ENCODE peak calls at places on chromosomes 5 and 9, in six cellular contexts. W is IMR-90, D is HepG2, I is GM12878, M is SK-N-SH, C is K562. V is an unnamed sample.

GRCh38 chr5:181246276-181247050 is 2.8 kb upstream of the RACK1 start:
- DNase-seq in W (peak; percentile 78), D (peak; percentile 74), I (no peak), M (peak; percentile 93), C (peak; percentile 90), V (peak; percentile 89)

GRCh38 chr5:111984044-111984443 is 227.1 kb upstream of the NREP start:
- DNase-seq in W (peak; percentile 92), D (no peak), I (no peak), M (peak; percentile 21), C (no peak), V (no peak)

GRCh38 chr5:136802382-136802781 is 437.0 kb upstream of the TRPC7 start:
- DNase-seq in W (peak; percentile 5), D (no peak), I (no peak), M (peak; percentile 14), C (no peak), V (peak; percentile 5)

GRCh38 chr9:929719-930118 is 46.7 kb upstream of the DMRT3 start:
- DNase-seq in W (no peak), D (no peak), I (no peak), M (no peak), C (no peak), V (no peak)

GRCh38 chr5:116554764-116555163 is 19.9 kb downstream of the SEMA6A start:
- DNase-seq in W (no peak), D (peak; percentile 44), I (no peak), M (no peak), C (no peak), V (no peak)

GRCh38 chr5:103232393-103232999 is 26.1 kb upstream of the MACIR start:
- DNase-seq in W (peak; percentile 55), D (peak; percentile 41), I (no peak), M (peak; percentile 44), C (peak; percentile 34), V (peak; percentile 49)

GRCh38 chr9:108551030-108551964 is 304.5 kb downstream of the ACTL7B start:
- DNase-seq in W (peak; percentile 96), D (no peak), I (no peak), M (no peak), C (no peak), V (peak; percentile 40)

GRCh38 chr9:76987594-76988200 is 31.8 kb upstream of the FOXB2 start:
- DNase-seq in W (peak; percentile 44), D (peak; percentile 21), I (peak; percentile 5), M (no peak), C (peak; percentile 12), V (peak; percentile 60)

GRCh38 chr9:91395553-91396470 is 27.8 kb downstream of the NFIL3 start:
- DNase-seq in W (peak; percentile 93), D (no peak), I (peak; percentile 46), M (no peak), C (no peak), V (no peak)

GRCh38 chr9:99831857-99832557 is 10.3 kb downstream of the NR4A3 start:
- DNase-seq in W (no peak), D (no peak), I (no peak), M (no peak), C (no peak), V (no peak)

GRCh38 chr5:150139334-150139733 is 16.3 kb downstream of the PDGFRB start:
- DNase-seq in W (peak; percentile 92), D (no peak), I (no peak), M (no peak), C (no peak), V (no peak)

GRCh38 chr9:35110327-35110758 is 5.3 kb downstream of the ATOSB start:
- DNase-seq in W (peak; percentile 43), D (no peak), I (no peak), M (no peak), C (no peak), V (peak; percentile 39)

GRCh38 chr9:114894801-114895433 is 35.5 kb downstream of the TNFSF8 start:
- DNase-seq in W (peak; percentile 99), D (peak; percentile 23), I (no peak), M (no peak), C (no peak), V (peak; percentile 85)

GRCh38 chr9:35599763-35600604 is 5.1 kb upstream of the TESK1 start:
- DNase-seq in W (no peak), D (peak; percentile 62), I (no peak), M (no peak), C (no peak), V (no peak)

GRCh38 chr5:177154003-177154643 is 20.6 kb downstream of the NSD1 start:
- DNase-seq in W (peak; percentile 36), D (no peak), I (no peak), M (no peak), C (no peak), V (no peak)

GRCh38 chr5:32710859-32711692 is at the start of gene NPR3:
- DNase-seq in W (peak; percentile 66), D (no peak), I (no peak), M (peak; percentile 27), C (no peak), V (peak; percentile 68)

GRCh38 chr9:125701351-125701750 is 5.7 kb downstream of the MAPKAP1 start:
- DNase-seq in W (peak; percentile 40), D (no peak), I (no peak), M (no peak), C (no peak), V (no peak)

GRCh38 chr9:5876026-5876425 is 14.7 kb upstream of the MLANA start:
- DNase-seq in W (no peak), D (no peak), I (no peak), M (no peak), C (no peak), V (no peak)

GRCh38 chr5:88719434-88719833 is 163.6 kb downstream of the MEF2C start:
- DNase-seq in W (no peak), D (no peak), I (no peak), M (no peak), C (no peak), V (no peak)

GRCh38 chr5:181120761-181121160 is 10.2 kb downstream of the OR2V1 start:
- DNase-seq in W (no peak), D (no peak), I (no peak), M (no peak), C (no peak), V (no peak)

GRCh38 chr9:5920860-5921328 is 30.2 kb downstream of the MLANA start:
- DNase-seq in W (peak; percentile 38), D (no peak), I (peak; percentile 66), M (no peak), C (no peak), V (no peak)

GRCh38 chr5:80573062-80573461 is 3.0 kb upstream of the ANKRD34B start:
- DNase-seq in W (no peak), D (no peak), I (no peak), M (no peak), C (no peak), V (no peak)

GRCh38 chr5:38925154-38925925 is 79.5 kb downstream of the OSMR start:
- DNase-seq in W (peak; percentile 80), D (no peak), I (no peak), M (no peak), C (no peak), V (no peak)

GRCh38 chr5:152178350-152178699 is 226.8 kb downstream of the NMUR2 start:
- DNase-seq in W (no peak), D (no peak), I (no peak), M (no peak), C (no peak), V (no peak)

GRCh38 chr9:87739546-87739945 is 13.6 kb downstream of the CTSL start:
- DNase-seq in W (no peak), D (no peak), I (no peak), M (no peak), C (no peak), V (no peak)

GRCh38 chr5:104111622-104112021 is 549.0 kb upstream of the NUDT12 start:
- DNase-seq in W (no peak), D (peak; percentile 43), I (no peak), M (no peak), C (no peak), V (no peak)

GRCh38 chr5:9284781-9285307 is 261.0 kb downstream of the SEMA5A start:
- DNase-seq in W (peak; percentile 58), D (no peak), I (no peak), M (peak; percentile 27), C (no peak), V (no peak)

DNA sequence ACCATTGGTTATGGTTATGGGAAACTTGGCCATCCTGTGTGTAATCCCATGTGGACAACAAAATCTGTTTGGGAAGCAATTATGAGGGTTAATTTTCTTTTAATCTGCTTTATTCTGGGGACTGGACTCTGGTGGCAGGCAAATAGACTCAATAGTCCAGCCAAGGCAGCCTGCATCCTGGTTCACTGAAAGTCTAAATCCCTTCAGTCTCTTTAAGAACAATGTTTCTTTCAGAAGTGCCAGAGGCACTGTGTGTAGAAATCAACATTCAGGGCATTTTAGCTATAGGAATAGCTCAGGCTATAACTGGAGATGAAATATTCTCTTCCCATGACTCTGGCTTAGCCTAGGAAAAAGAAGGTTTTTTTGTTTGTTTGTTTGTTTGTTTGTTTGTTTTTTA is 118.0 kb downstream of the SPATA31D1 start:
- DNase-seq in W (no peak), D (no peak), I (no peak), M (no peak), C (no peak), V (no peak)
- TF ChIP-seq SMC3 in W (no peak), D (no peak), I (no peak), M (no peak), C (no peak), V (no peak)

DNA sequence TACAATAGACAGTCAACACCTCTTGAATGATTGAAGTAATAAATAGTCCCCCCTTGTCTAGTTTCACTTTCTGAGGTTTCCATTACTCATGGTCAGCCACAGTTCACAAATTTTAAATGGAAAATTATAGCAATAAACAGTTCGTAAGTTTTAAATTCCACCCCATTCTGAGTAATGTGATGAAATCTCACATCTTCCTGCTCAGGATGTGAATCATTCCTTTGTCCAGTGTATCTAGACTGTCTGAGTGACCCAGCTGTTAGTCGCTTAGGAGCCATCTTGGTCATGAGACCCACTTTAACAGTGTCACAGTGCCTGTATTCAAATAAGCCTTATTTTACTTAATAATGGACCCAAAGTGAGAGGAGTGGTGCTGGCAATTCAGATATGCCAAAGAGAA is 311.6 kb upstream of the PRR16 start:
- DNase-seq in W (peak; percentile 95), D (no peak), I (no peak), M (no peak), C (no peak), V (no peak)
- TF ChIP-seq SMC3 in W (no peak), D (no peak), I (no peak), M (no peak), C (no peak), V (no peak)

DNA sequence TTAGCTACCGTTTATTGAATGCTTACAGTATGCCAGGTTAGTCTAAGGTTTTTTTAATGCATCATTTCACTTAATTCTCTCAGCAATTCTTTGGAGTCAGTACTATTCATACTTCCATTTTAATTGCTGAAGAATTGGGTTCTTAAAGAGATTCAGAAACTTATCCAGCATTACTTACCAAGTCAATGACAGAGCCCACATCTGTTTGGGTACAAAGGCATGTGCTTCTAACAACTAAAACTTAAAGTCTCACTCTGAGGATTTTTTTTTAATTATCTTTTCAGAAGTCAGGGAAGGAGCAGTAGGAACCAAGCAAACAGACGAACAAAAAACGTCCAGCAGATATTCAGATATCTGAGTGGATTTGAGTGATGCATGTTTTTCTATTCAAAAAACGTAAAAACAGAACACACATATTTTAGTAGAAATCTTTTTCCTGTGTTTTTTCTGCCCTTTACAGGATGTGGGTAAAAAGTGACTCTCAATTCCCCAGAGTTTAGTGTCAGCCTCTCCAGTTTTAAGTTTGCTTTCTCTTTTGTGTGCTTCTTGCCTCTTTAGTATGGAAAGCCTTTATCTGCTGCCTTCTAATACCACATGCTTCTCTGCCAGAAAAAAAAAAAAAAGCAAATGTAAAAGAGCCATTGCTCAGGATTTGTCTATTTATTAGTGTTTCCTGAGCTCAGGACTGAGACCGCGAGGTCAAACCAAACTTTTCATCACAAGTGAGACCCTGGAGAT is 118.0 kb downstream of the PRKACG start:
- DNase-seq in W (no peak), D (no peak), I (peak; percentile 69), M (no peak), C (no peak), V (no peak)
- TF ChIP-seq SMC3 in W (no peak), D (no peak), I (no peak), M (no peak), C (no peak), V (no peak)

GRCh38 chr5:54249210-54250028 is 61.0 kb downstream of the ARL15 start:
- DNase-seq in W (peak; percentile 41), D (no peak), I (no peak), M (peak; percentile 8), C (peak; percentile 20), V (no peak)
- TF ChIP-seq SMC3 in W (no peak), D (no peak), I (no peak), M (no peak), C (no peak), V (no peak)